ENCODE peak calls at places on chromosomes 4 and X, in eight cellular contexts. P is Panc1, U is cardiac muscle cell, Q is hepatocyte, R is left lung, I is breast epithelium, W is colonic mucosa, X is brain microvascular endothelial cell. G is an unnamed sample.

GRCh38 chr4:88587285-88587684 is 5.0 kb upstream of the HERC3 start:
- DNase-seq in I (no peak), U (no peak), R (no peak), P (no peak), X (no peak), W (no peak), Q (no peak), G (no peak)

GRCh38 chr4:42906906-42907774 is 14.6 kb downstream of the GRXCR1 start:
- DNase-seq in R (no peak), U (no peak), I (peak), X (no peak), W (no peak), Q (no peak), P (no peak), G (peak)

GRCh38 chr4:1720163-1720983 is 750 bp downstream of the TMEM129 start:
- DNase-seq in P (no peak), Q (peak), U (peak), W (peak), I (no peak), X (no peak), R (peak), G (no peak)

GRCh38 chr4:147492761-147493160 is 11.9 kb downstream of the EDNRA start:
- DNase-seq in Q (no peak), W (no peak), P (no peak), X (peak), U (no peak), R (no peak), I (no peak), G (no peak)

GRCh38 chr4:74394476-74395136 is 29.7 kb downstream of the EREG start:
- DNase-seq in R (no peak), Q (no peak), X (peak), W (peak), I (no peak), U (no peak), P (no peak), G (no peak)

GRCh38 chr4:38131371-38132139 is 171.4 kb downstream of the PTTG2 start:
- DNase-seq in I (no peak), R (no peak), U (peak), X (peak), P (no peak), W (no peak), Q (peak), G (no peak)

GRCh38 chr4:74435296-74435695 is 9.6 kb upstream of the AREG start:
- DNase-seq in P (no peak), X (no peak), I (no peak), W (no peak), U (no peak), R (no peak), Q (no peak), G (no peak)

GRCh38 chr4:185730387-185730786 is 81.6 kb downstream of the SORBS2 start:
- DNase-seq in I (no peak), W (no peak), P (no peak), X (peak), U (peak), R (no peak), Q (no peak), G (no peak)

GRCh38 chr4:128512767-128513322 is 225.2 kb upstream of the PGRMC2 start:
- DNase-seq in P (no peak), W (no peak), X (no peak), R (no peak), Q (no peak), I (no peak), U (no peak), G (no peak)

GRCh38 chr4:1799364-1799996 is 6.4 kb downstream of the FGFR3 start:
- DNase-seq in X (no peak), P (no peak), W (peak), Q (peak), U (no peak), I (no peak), R (no peak), G (no peak)

GRCh38 chrX:20270557-20270880 is 3.8 kb upstream of the RPS6KA3 start:
- DNase-seq in P (no peak), R (no peak), I (no peak), W (no peak), Q (no peak), X (no peak), U (no peak), G (no peak)

GRCh38 chr4:26857278-26858034 is 3.2 kb upstream of the STIM2 start:
- DNase-seq in Q (peak), X (peak), R (peak), U (peak), P (no peak), W (peak), I (peak), G (no peak)

GRCh38 chrX:114841051-114841450 is 176.4 kb downstream of the IL13RA2 start:
- DNase-seq in W (no peak), X (no peak), P (no peak), I (no peak), R (no peak), U (no peak), Q (no peak), G (no peak)

GRCh38 chrX:101682723-101683122 is 23.1 kb upstream of the ARMCX2 start:
- DNase-seq in R (no peak), Q (no peak), W (no peak), P (no peak), I (no peak), X (peak), U (no peak), G (no peak)

GRCh38 chrX:30219372-30219771 is 4.0 kb downstream of the MAGEB2 start:
- DNase-seq in U (no peak), I (no peak), X (no peak), R (no peak), P (no peak), W (no peak), Q (no peak), G (no peak)

GRCh38 chrX:63560601-63561218 is 209.6 kb upstream of the SPIN4 start:
- DNase-seq in W (peak), P (peak), Q (peak), R (peak), U (peak), X (peak), I (peak), G (peak)

GRCh38 chr4:188127157-188127874 is 11.9 kb upstream of the TRIML1 start:
- DNase-seq in P (peak), I (no peak), Q (peak), X (peak), U (no peak), R (no peak), W (no peak), G (peak)

GRCh38 chr4:150176559-150176958 is 98.3 kb downstream of the DCLK2 start:
- DNase-seq in X (no peak), P (no peak), I (no peak), U (peak), Q (peak), R (no peak), W (no peak), G (no peak)

GRCh38 chr4:140174535-140174934 is 20.6 kb upstream of the MAML3 start:
- DNase-seq in R (no peak), Q (no peak), W (no peak), P (no peak), I (no peak), U (no peak), X (no peak), G (no peak)

GRCh38 chr4:85909851-85910250 is 434.9 kb downstream of the ARHGAP24 start:
- DNase-seq in P (no peak), R (no peak), X (no peak), I (no peak), U (no peak), W (no peak), Q (no peak), G (no peak)

GRCh38 chr4:37562592-37562991 is 123.6 kb downstream of the RELL1 start:
- DNase-seq in R (no peak), Q (no peak), W (no peak), X (peak), U (no peak), I (no peak), P (no peak), G (no peak)

GRCh38 chr4:145937990-145938611 is 522 bp downstream of the ZNF827 start:
- DNase-seq in U (peak), I (no peak), Q (peak), P (no peak), R (no peak), X (peak), W (peak), G (no peak)

GRCh38 chr4:87521757-87522374 is 7.3 kb downstream of the SPARCL1 start:
- DNase-seq in W (no peak), Q (peak), I (no peak), X (no peak), P (no peak), R (no peak), U (no peak), G (no peak)

GRCh38 chr4:82975792-82976191 is 34.8 kb downstream of the LIN54 start:
- DNase-seq in Q (no peak), P (no peak), X (peak), I (no peak), W (no peak), U (no peak), R (no peak), G (no peak)

GRCh38 chr4:10664408-10664807 is 20.2 kb downstream of the CLNK start:
- DNase-seq in I (peak), P (no peak), R (no peak), U (no peak), W (no peak), X (peak), Q (peak), G (peak)

GRCh38 chr4:7354937-7355336 is 79.8 kb downstream of the PSAPL1 start:
- DNase-seq in I (no peak), X (no peak), R (no peak), W (no peak), Q (no peak), U (no peak), P (no peak), G (no peak)

GRCh38 chr4:20652226-20652836 is 47.9 kb upstream of the PACRGL start:
- DNase-seq in R (no peak), U (no peak), W (no peak), P (no peak), X (no peak), Q (no peak), I (no peak), G (no peak)

GRCh38 chr4:83149885-83150562 is 35.5 kb upstream of the PLAC8 start:
- DNase-seq in X (no peak), W (no peak), R (no peak), P (no peak), I (no peak), U (no peak), Q (no peak), G (no peak)

GRCh38 chrX:24410514-24411189 is 50.2 kb downstream of the SUPT20HL1 start:
- DNase-seq in W (no peak), U (no peak), X (no peak), R (no peak), I (no peak), Q (no peak), P (no peak), G (no peak)

GRCh38 chr4:24519649-24520048 is 64.7 kb downstream of the DHX15 start:
- DNase-seq in R (no peak), U (peak), W (no peak), Q (peak), I (no peak), P (no peak), X (peak), G (peak)

GRCh38 chr4:173211222-173211621 is 42.6 kb downstream of the GALNT7 start:
- DNase-seq in Q (no peak), R (no peak), I (no peak), W (no peak), P (no peak), U (no peak), X (no peak), G (no peak)

GRCh38 chrX:134418317-134419113 is 41.5 kb upstream of the HPRT1 start:
- DNase-seq in R (no peak), U (no peak), X (no peak), P (no peak), W (peak), Q (no peak), I (no peak), G (no peak)

GRCh38 chrX:40471965-40472648 is 108.7 kb upstream of the ATP6AP2 start:
- DNase-seq in X (peak), P (no peak), I (peak), Q (peak), U (peak), W (peak), R (no peak), G (no peak)
- TF ChIP-seq CTCF in X (no peak), P (peak), I (no peak), Q (peak), U (no peak), W (no peak), R (no peak), G (peak)

GRCh38 chrX:11663875-11664210 is 1.9 kb downstream of the ARHGAP6 start:
- DNase-seq in R (no peak), X (no peak), I (no peak), Q (peak), P (no peak), U (peak), W (no peak), G (no peak)
- H3K4me3 ChIP-seq in R (peak), X (peak), I (peak), Q (no peak), P (no peak), U (peak), W (peak), G (peak)

GRCh38 chrX:153690466-153690865 is 2.7 kb downstream of the SLC6A8 start:
- DNase-seq in Q (no peak), X (no peak), I (no peak), P (no peak), U (no peak), R (peak), W (no peak), G (no peak)

GRCh38 chrX:153688534-153688899 is 791 bp downstream of the SLC6A8 start:
- DNase-seq in R (no peak), X (no peak), I (no peak), W (no peak), P (no peak), Q (no peak), U (no peak), G (no peak)

GRCh38 chrX:153688900-153689590 is 1.3 kb downstream of the SLC6A8 start:
- DNase-seq in Q (no peak), P (no peak), U (no peak), R (no peak), W (no peak), I (peak), X (no peak), G (no peak)

GRCh38 chrX:153688071-153688470 is 345 bp downstream of the SLC6A8 start:
- DNase-seq in R (no peak), Q (no peak), W (no peak), I (no peak), U (no peak), P (no peak), X (no peak), G (no peak)

DNA sequence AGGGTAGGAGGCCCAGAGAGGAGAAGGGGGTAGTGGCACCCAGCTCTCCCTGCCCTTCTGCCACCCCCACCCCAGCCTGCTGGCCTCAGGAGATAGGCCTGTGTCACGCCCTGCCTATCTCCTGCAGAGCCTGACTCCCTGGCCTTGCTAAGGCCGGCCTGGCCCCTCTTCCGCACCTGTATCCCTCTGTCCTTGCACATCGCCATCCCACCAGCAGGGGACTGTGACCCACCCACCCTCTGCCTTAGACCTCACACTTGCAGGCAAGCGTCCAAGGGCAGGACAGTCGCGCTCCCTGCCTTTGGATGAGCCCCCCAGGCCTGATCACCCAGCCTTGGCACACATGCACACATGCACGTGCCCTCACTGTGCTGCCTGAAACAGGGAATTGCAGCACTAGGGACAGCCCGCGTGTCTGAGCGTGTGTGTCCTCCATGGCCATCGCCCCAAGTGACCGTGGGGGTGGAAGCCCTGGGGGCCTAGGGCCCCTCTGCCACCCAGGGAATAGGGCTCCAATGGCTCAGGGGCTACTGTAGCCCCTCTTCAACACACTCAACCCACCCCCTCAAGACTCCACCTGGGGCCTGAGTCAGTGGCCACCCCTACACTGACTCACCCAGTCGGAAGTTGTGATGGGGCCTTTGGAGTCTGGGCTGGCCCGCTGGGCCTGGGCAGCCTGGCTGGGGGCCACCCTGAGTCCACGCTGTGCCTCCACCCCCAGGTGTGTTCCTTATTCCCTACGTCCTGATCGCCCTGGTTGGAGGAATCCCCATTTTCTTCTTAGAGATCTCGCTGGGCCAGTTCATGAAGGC is 2.1 kb downstream of the SLC6A8 start:
- DNase-seq in R (no peak), X (no peak), W (no peak), U (no peak), I (no peak), Q (no peak), P (no peak), G (no peak)
- TF ChIP-seq CTCF in R (no peak), X (peak), W (no peak), U (no peak), I (no peak), Q (no peak), P (no peak), G (peak)

GRCh38 chr4:79964715-79965345 is 108.2 kb downstream of the ANTXR2 start:
- DNase-seq in X (no peak), I (no peak), W (no peak), R (peak), Q (peak), U (peak), P (no peak), G (no peak)

GRCh38 chr4:79959652-79960051 is 113.4 kb downstream of the ANTXR2 start:
- DNase-seq in U (no peak), W (no peak), I (no peak), P (no peak), X (no peak), R (no peak), Q (no peak), G (no peak)

GRCh38 chr4:79958511-79959264 is 114.3 kb downstream of the ANTXR2 start:
- DNase-seq in I (no peak), X (no peak), Q (no peak), U (no peak), R (no peak), W (no peak), P (no peak), G (no peak)

GRCh38 chr4:79964020-79964714 is 108.9 kb downstream of the ANTXR2 start:
- DNase-seq in P (no peak), R (no peak), Q (no peak), W (no peak), U (no peak), X (no peak), I (no peak), G (no peak)
- H3K4me3 ChIP-seq in P (no peak), R (no peak), Q (no peak), W (no peak), U (no peak), X (peak), I (no peak), G (peak)

GRCh38 chr4:48290146-48290772 is 20.6 kb upstream of the TEC start:
- DNase-seq in X (peak), P (no peak), I (no peak), Q (peak), R (no peak), U (peak), W (peak), G (no peak)
- TF ChIP-seq CTCF in X (peak), P (peak), I (peak), Q (peak), R (peak), U (peak), W (peak), G (peak)

GRCh38 chr4:41160010-41160789 is 54.1 kb downstream of the APBB2 start:
- DNase-seq in I (no peak), X (peak), P (no peak), Q (peak), R (no peak), W (no peak), U (no peak), G (no peak)
- H3K4me3 ChIP-seq in I (no peak), X (peak), P (no peak), Q (no peak), R (no peak), W (no peak), U (no peak), G (no peak)

DNA sequence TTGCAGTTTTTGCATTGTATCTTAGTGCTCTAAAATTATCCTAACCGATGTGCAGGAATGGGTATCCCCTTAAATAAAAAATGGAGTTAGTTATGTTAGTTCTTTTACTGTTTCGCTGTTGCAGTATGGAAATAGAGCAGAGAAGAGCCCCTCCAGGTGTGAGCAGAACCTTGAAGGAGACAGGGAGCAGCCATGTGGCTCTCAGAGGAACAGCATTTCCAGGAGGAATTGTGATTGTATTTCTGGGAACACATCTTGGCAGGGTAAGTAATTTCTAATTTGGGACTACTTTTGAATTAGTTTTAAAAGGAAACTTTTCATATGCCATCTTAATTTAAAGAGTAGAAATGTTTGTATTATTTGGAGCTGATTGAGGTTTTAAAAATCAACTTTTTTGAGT is 5.3 kb upstream of the CCDC158 start:
- DNase-seq in Q (no peak), R (no peak), X (no peak), W (no peak), U (no peak), P (no peak), I (no peak), G (no peak)
- TF ChIP-seq CTCF in Q (peak), R (no peak), X (peak), W (no peak), U (peak), P (peak), I (peak), G (peak)

GRCh38 chr4:55122235-55122634 is 3.2 kb downstream of the KDR start:
- DNase-seq in U (no peak), Q (no peak), W (no peak), X (no peak), P (no peak), I (no peak), R (no peak), G (no peak)
- H3K4me3 ChIP-seq in U (peak), Q (no peak), W (no peak), X (no peak), P (no peak), I (no peak), R (no peak), G (no peak)

GRCh38 chrX:12711435-12712040 is 79.7 kb upstream of the PRPS2 start:
- DNase-seq in Q (no peak), I (no peak), U (no peak), X (no peak), P (no peak), W (no peak), R (no peak), G (no peak)

GRCh38 chrX:12704706-12705105 is 86.5 kb upstream of the PRPS2 start:
- DNase-seq in R (no peak), P (no peak), I (no peak), W (no peak), X (no peak), U (no peak), Q (no peak), G (no peak)

DNA sequence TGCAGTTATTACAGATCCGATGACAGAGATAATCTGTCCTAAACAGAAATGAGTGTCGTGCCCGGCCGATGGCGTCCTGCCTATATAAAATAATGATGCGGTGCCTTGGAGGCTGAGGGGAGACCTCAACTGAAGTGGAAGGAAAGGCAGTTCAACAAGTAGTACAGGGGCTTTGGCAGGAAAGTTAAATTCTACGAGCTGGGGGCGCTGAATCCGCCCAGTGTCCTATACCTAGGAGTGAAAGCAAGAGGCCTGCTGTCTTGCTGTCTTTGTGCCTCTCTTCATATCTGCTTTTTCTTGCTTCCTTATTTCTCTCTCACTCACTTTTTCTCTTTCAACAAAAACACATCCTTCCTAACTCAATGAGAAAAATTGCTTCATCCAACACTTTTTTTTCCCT is 82.2 kb upstream of the PRPS2 start:
- DNase-seq in X (no peak), I (no peak), P (no peak), W (no peak), R (no peak), U (no peak), Q (peak), G (no peak)
- TF ChIP-seq CTCF in X (peak), I (no peak), P (no peak), W (no peak), R (no peak), U (no peak), Q (peak), G (no peak)

G was measured in epithelial cell of proximal tubule.